ENCODE peak calls at places on chromosomes 3 and 15, in five cellular contexts. A, H, N, T and X are unnamed samples.

GRCh38 chr3:49133226-49133951 is 539 bp upstream of the LAMB2 start:
- DNase-seq in A (peak), H (peak), T (peak), N (peak), X (peak)

GRCh38 chr3:30084971-30085403 is 521.4 kb upstream of the TGFBR2 start:
- DNase-seq in T (no peak), A (no peak), H (no peak), N (no peak), X (no peak)

GRCh38 chr3:44104043-44104442 is 137.6 kb upstream of the TOPAZ1 start:
- DNase-seq in N (no peak), A (no peak), H (no peak), T (no peak), X (no peak)

GRCh38 chr3:40307176-40307575 is 2.3 kb upstream of the EIF1B start:
- DNase-seq in A (no peak), H (no peak), T (no peak), N (no peak), X (no peak)

GRCh38 chr15:90266061-90266431 is 574 bp downstream of the NGRN start:
- DNase-seq in N (no peak), H (no peak), T (peak), A (peak), X (no peak)

GRCh38 chr15:45611305-45611704 is 23.5 kb upstream of the SQOR start:
- DNase-seq in A (peak), N (no peak), H (no peak), T (no peak), X (no peak)

GRCh38 chr3:45225465-45226205 is 452 bp downstream of the TMEM158 start:
- DNase-seq in A (peak), T (no peak), N (no peak), H (no peak), X (no peak)

GRCh38 chr15:88324241-88325065 is 67.9 kb upstream of the NTRK3 start:
- DNase-seq in H (no peak), A (no peak), T (no peak), N (no peak), X (no peak)

GRCh38 chr15:63500265-63501250 is 3.8 kb upstream of the USP3 start:
- DNase-seq in H (no peak), T (peak), A (no peak), N (no peak), X (no peak)

GRCh38 chr3:10434938-10435336 is 70.4 kb downstream of the ATP2B2 start:
- DNase-seq in H (no peak), A (no peak), T (no peak), N (no peak), X (no peak)

GRCh38 chr15:70503073-70503745 is 260.1 kb downstream of the UACA start:
- DNase-seq in N (no peak), A (no peak), T (no peak), H (no peak), X (no peak)

GRCh38 chr3:29012011-29012410 is 268.9 kb upstream of the RBMS3 start:
- DNase-seq in A (no peak), H (no peak), N (no peak), T (no peak), X (no peak)

GRCh38 chr3:137582484-137582883 is 181.6 kb upstream of the SOX14 start:
- DNase-seq in T (no peak), A (no peak), N (no peak), H (no peak), X (no peak)

GRCh38 chr3:120025520-120025919 is 68.7 kb downstream of the GSK3B start:
- DNase-seq in A (no peak), T (no peak), N (peak), H (no peak), X (no peak)

GRCh38 chr3:11213810-11214450 is 58.3 kb upstream of the ATG7 start:
- DNase-seq in H (no peak), N (no peak), A (no peak), T (no peak), X (no peak)

GRCh38 chr3:134822065-134822464 is 27.0 kb downstream of the EPHB1 start:
- DNase-seq in H (no peak), A (no peak), N (no peak), T (no peak), X (no peak)

GRCh38 chr3:193701896-193702644 is 109.1 kb downstream of the OPA1 start:
- DNase-seq in T (no peak), H (no peak), A (no peak), N (peak), X (no peak)

GRCh38 chr15:22827125-22827524 is 11.3 kb upstream of the NIPA2 start:
- DNase-seq in H (no peak), A (no peak), N (no peak), T (no peak), X (no peak)

GRCh38 chr3:171125010-171125409 is 98.5 kb upstream of the SLC2A2 start:
- DNase-seq in H (no peak), T (no peak), A (no peak), N (no peak), X (no peak)

GRCh38 chr3:101873619-101874018 is 24.3 kb downstream of the NFKBIZ start:
- DNase-seq in N (no peak), H (no peak), T (no peak), A (no peak), X (no peak)

GRCh38 chr3:46820852-46821251 is 42.4 kb downstream of the MYL3 start:
- DNase-seq in A (no peak), T (no peak), H (no peak), N (no peak), X (no peak)
- TF ChIP-seq CTCF in A (no peak), T (no peak), H (no peak), N (no peak), X (no peak)

DNA sequence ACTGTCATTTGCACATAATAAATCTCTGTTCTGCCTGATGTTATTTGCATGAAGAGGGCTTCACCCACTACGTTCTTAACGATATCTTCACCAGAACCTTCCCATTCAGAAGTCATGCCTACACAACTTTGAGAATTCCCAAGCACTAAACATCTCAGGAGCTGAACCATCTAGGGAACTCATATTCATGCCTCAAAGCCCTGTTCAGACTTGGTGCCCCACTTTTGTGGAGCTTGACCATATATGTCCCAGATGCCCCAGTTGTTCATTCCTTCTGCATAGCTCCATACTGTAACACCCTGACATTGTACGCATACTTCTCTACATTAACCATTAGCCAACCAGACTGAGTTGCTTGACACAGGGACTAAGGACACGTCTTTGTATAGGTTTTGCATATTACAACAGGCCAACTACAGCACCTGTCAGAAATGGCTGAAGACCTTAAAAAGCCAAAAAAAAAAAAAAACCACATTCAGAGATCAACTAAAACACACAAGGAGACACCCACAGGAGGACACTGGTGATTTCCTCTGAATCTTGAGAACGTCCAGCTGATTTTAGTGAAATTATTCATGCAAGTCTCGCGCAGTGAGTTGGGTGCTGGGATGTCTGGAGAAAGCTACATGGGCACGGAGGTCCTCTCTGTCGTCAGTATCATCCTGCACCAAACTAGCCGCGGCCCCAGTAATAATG is 141.5 kb downstream of the FOXP1 start:
- DNase-seq in N (no peak), H (no peak), T (no peak), A (no peak), X (no peak)
- H3K4me3 ChIP-seq in N (no peak), H (no peak), T (no peak), A (no peak), X (no peak)

DNA sequence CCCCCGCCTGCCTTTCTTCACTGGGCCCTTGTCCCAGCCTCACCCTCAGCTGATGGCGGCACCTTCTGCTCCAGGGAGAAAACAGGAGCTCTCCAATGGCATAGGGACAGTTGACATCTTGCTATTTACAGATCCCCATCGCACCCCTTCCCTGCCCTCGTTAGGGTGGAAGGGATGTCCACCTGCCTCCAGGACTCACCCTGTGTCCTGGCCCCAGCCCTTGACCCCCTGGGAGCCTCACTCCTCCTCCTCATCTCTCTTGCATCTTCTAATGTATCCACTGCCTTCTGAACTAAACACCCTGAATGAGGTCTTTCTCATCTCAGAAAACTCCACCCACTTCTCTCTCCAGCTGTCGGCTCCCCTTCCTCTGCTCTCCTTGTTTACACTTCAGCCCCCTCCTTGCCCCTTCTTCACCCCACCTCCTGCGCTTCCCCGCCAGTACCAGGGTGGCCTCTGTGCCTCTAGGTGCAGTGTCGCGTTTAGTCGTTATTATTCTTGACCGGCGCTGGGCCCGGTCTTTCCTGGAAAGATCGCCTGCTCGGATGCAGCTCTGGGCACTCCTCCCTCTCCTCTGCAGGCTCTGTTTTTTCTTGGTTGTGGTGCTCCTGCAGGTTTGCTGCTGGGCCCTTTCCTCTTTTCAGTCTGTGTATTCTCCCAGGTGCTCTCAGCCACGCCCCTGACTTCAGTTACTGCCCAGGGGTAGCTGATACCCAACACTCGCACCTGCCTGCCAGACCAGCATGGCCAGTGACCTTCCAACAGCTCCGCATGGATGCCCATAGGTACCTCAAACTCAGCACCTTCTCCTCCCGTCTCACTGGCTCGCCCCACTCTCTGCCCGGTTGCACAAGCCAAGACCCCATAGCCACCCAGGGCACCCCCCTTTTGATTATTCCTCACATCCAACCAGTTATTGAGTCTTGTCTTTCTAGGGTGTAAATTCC is 42.9 kb downstream of the PML start:
- DNase-seq in N (no peak), H (no peak), A (no peak), T (no peak), X (no peak)
- TF ChIP-seq CTCF in N (no peak), H (no peak), A (peak), T (no peak), X (no peak)

GRCh38 chr3:64266983-64267382 is 41.7 kb upstream of the PRICKLE2 start:
- DNase-seq in T (no peak), A (no peak), H (no peak), N (no peak), X (no peak)

GRCh38 chr3:64264491-64265109 is 39.3 kb upstream of the PRICKLE2 start:
- DNase-seq in N (no peak), H (no peak), T (no peak), A (peak), X (peak)

GRCh38 chr3:64267774-64268604 is 42.7 kb upstream of the PRICKLE2 start:
- DNase-seq in H (peak), T (peak), N (no peak), A (no peak), X (no peak)

GRCh38 chr3:64268926-64269325 is 43.7 kb upstream of the PRICKLE2 start:
- DNase-seq in N (no peak), T (no peak), A (no peak), H (no peak), X (peak)

GRCh38 chr3:64266065-64266874 is 41.0 kb upstream of the PRICKLE2 start:
- DNase-seq in N (peak), H (no peak), T (peak), A (no peak), X (peak)
- H3K4me3 ChIP-seq in N (peak), H (peak), T (no peak), A (peak), X (no peak)

DNA sequence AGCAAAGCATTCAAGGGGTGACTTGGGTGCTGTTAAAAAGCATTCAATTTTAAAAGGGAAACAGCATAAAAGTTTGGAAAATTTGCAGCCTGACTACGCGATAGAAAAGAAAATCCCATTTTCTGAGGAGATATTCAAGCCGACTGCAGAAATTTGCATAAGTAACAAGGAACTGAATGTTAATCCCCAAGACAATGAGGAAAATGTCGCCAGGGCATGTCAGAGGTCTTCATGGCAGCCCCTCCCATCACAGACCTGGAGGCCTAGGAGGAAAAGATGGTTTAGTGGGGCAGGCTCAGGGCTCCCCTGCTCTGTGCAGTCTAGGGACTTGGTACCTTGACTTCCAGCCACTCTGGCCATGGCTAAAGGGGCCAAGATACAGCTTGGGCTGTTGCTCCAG is 93.1 kb downstream of the ISL2 start:
- DNase-seq in N (no peak), H (no peak), A (no peak), T (no peak), X (no peak)
- TF ChIP-seq CTCF in N (no peak), H (no peak), A (no peak), T (no peak), X (no peak)

DNA sequence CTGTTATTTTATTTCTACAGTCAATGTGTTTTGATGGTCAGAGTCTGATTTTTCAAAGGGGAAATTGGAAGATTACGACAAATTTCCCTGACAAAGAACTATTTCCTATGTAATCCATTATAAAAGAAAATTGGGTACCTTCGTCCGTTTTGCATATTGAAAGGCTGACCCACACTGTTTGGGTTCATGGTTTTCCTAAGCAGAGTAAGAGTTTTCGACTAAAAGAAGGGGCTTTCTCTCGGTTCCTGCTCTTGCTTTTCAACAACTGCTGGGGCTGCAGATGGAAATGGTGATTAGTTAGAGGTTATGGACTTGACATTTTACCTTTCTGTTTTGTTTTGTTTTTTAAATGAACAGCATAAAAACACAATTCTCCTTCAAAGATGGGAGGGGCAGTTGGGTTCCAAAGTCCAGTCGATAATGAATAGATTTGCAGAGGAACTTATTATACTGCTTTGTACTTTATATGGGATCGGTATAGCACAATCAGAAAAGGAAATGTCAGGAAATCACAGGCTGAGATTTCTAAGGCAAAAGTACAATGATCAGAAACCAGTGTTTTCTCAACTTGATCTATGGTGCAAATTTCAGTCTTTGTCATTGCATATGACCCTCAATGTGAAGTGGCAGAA is 1.0 kb downstream of the KCNMB2 start:
- DNase-seq in T (no peak), N (no peak), H (no peak), A (no peak), X (no peak)
- H3K4me3 ChIP-seq in T (no peak), N (no peak), H (peak), A (no peak), X (no peak)

DNA sequence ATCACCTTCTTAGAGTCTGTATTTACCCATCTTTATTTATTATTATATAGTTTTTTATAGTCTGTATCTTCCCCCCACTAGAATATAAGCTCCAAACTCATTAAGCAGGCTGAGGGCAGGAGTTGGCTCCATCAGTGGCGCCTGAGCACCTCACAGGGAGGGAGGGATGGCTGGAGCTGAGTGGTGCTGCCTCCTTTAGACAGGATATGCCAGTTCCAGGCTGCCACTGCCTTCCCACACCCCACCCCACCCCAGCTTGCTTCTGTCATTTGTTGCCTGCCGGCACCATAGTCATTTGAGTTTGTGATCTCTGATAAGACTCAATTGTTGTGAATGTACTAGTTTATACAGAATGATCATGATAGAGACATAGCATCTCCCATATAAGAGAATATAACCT is 85.5 kb downstream of the KLHL25 start:
- DNase-seq in N (no peak), H (no peak), T (no peak), A (no peak), X (no peak)
- TF ChIP-seq CTCF in N (no peak), H (no peak), T (no peak), A (no peak), X (no peak)

DNA sequence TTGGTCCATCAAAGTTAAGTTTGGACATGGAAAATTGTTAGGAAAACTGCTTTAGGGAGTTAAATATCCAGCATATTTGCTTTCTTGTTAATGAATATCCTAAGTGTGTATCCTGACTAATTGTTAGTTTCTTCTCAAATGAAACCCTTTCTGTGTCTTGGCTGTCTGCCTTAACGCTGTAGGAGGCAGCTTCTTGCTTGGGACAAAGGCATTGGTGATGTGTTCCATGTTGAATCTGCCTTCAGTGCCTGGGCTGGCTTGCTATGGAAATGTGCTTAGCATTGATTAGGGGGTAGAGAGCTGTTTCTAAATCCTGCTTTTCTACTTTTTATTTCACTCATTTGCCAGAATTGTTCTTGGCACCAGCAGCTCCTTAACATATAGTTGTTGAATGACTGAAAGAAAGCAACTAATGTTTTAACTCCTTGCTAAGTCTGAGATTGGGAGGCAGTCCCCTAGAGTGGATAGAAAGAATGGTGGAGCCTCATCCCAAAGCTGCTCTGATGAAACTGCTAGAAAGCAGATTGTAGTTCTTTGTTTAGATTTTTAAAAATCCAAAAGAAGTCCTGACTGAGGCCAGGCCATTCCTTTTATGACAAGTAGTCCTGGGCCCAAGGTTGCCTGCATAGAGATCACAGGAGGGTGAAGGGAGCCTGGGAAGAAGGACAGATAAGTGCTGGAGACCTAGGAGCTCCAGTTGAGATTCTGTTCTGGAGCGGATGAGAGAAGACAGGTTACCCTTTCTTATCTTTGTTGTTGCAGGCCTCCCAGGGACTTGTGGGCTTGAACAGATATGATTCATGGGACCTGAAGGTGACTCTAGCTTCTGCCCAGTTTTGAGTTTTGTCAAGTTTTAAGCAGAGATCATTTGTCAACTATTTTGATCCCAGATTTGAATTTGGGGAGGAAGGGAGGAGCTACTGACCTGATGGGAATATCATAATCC is 39.3 kb downstream of the OXNAD1 start:
- DNase-seq in T (no peak), H (no peak), N (no peak), A (no peak), X (no peak)
- H3K4me3 ChIP-seq in T (no peak), H (no peak), N (no peak), A (no peak), X (no peak)